ENCODE peak calls at places on chromosomes 6 and 20, in seven cellular contexts. I is activated T-helper 1 cell treated with Interleukin-2 at 50 U/mL for 16 hours; N is lung; R is neuronal stem cell; K is stimulated activated CD4-positive, alpha-beta T cell treated with anti-CD3 and anti-CD28 coated beads, Interleukin-15, amount 100 ng/mL, for 1 hour; W is mesendoderm; X is naive B cell. Y is an unnamed sample.

GRCh38 chr6:43095939-43096338 is 19.8 kb downstream of the PTK7 start:
- DNase-seq in I (no peak), N (no peak), R (no peak), K (no peak), W (peak), X (no peak), Y (no peak)

GRCh38 chr6:99026135-99026534 is 78.4 kb upstream of the FBXL4 start:
- DNase-seq in I (no peak), N (no peak), R (peak), K (no peak), W (peak), X (no peak), Y (peak)

GRCh38 chr6:18053071-18053475 is 65.6 kb upstream of the KIF13A start:
- DNase-seq in I (no peak), N (peak), R (no peak), K (no peak), W (no peak), X (no peak), Y (no peak)

GRCh38 chr6:131660195-131660594 is 23.1 kb downstream of the ENPP3 start:
- DNase-seq in I (no peak), N (no peak), R (no peak), K (no peak), W (peak), X (no peak), Y (no peak)

GRCh38 chr20:37669773-37670236 is 24.0 kb upstream of the CTNNBL1 start:
- DNase-seq in I (no peak), N (no peak), R (no peak), K (no peak), W (no peak), X (no peak), Y (peak)

GRCh38 chr6:90414352-90414751 is 117.7 kb upstream of the BACH2 start:
- DNase-seq in I (no peak), N (no peak), R (no peak), K (no peak), W (no peak), X (no peak), Y (no peak)

GRCh38 chr6:109944448-109944847 is 33.7 kb upstream of the GPR6 start:
- DNase-seq in I (no peak), N (no peak), R (no peak), K (no peak), W (peak), X (no peak), Y (no peak)

GRCh38 chr6:10451828-10452509 is 37.1 kb upstream of the TFAP2A start:
- DNase-seq in I (no peak), N (peak), R (no peak), K (no peak), W (peak), X (no peak), Y (no peak)

GRCh38 chr6:4939241-4939640 is 64.6 kb downstream of the RPP40 start:
- DNase-seq in I (no peak), N (no peak), R (no peak), K (no peak), W (no peak), X (no peak), Y (no peak)

GRCh38 chr6:33073431-33073871 is at the start of gene HLA-DPA1:
- DNase-seq in I (no peak), N (peak), R (no peak), K (no peak), W (peak), X (peak), Y (no peak)

GRCh38 chr20:47795214-47795667 is 10.0 kb upstream of the SULF2 start:
- DNase-seq in I (no peak), N (no peak), R (no peak), K (no peak), W (no peak), X (no peak), Y (no peak)

GRCh38 chr6:119110601-119111548 is 32.4 kb upstream of the FAM184A start:
- DNase-seq in I (no peak), N (peak), R (peak), K (no peak), W (peak), X (peak), Y (peak)

GRCh38 chr6:150739711-150740349 is 125.7 kb upstream of the MTHFD1L start:
- DNase-seq in I (no peak), N (no peak), R (no peak), K (no peak), W (no peak), X (no peak), Y (no peak)

GRCh38 chr6:40898073-40898472 is 140.9 kb downstream of the UNC5CL start:
- DNase-seq in I (no peak), N (no peak), R (no peak), K (no peak), W (no peak), X (no peak), Y (no peak)

GRCh38 chr6:153001767-153002612 is 519 bp downstream of the MTRF1L start:
- DNase-seq in I (no peak), N (no peak), R (no peak), K (no peak), W (peak), X (no peak), Y (no peak)

GRCh38 chr6:108581237-108581931 is 20.7 kb downstream of the FOXO3 start:
- DNase-seq in I (no peak), N (peak), R (no peak), K (no peak), W (no peak), X (no peak), Y (no peak)

GRCh38 chr6:70847685-70848084 is 109.2 kb downstream of the B3GAT2 start:
- DNase-seq in I (no peak), N (no peak), R (no peak), K (no peak), W (no peak), X (no peak), Y (no peak)

GRCh38 chr6:137493218-137494038 is 766 bp downstream of the OLIG3 start:
- DNase-seq in I (no peak), N (no peak), R (peak), K (peak), W (peak), X (no peak), Y (peak)

GRCh38 chr6:95819939-95820338 is 195.8 kb upstream of the FUT9 start:
- DNase-seq in I (no peak), N (no peak), R (no peak), K (no peak), W (peak), X (no peak), Y (no peak)

GRCh38 chr20:7790189-7790588 is 150.1 kb downstream of the HAO1 start:
- DNase-seq in I (no peak), N (no peak), R (no peak), K (no peak), W (no peak), X (no peak), Y (no peak)

GRCh38 chr6:15293674-15294073 is 47.8 kb downstream of the JARID2 start:
- DNase-seq in I (no peak), N (no peak), R (no peak), K (no peak), W (no peak), X (no peak), Y (no peak)

GRCh38 chr20:64224344-64225165 is 31.0 kb upstream of the PCMTD2 start:
- DNase-seq in I (no peak), N (no peak), R (no peak), K (no peak), W (no peak), X (no peak), Y (no peak)

GRCh38 chr6:3325210-3325609 is 66.5 kb downstream of the PSMG4 start:
- DNase-seq in I (no peak), N (no peak), R (no peak), K (no peak), W (no peak), X (no peak), Y (no peak)

GRCh38 chr20:58902003-58902402 is 49.5 kb downstream of the GNAS start:
- DNase-seq in I (no peak), N (no peak), R (no peak), K (no peak), W (no peak), X (no peak), Y (no peak)

GRCh38 chr20:45179166-45179565 is 4.5 kb downstream of the PI3 start:
- DNase-seq in I (no peak), N (no peak), R (no peak), K (no peak), W (peak), X (no peak), Y (no peak)

GRCh38 chr6:5486214-5486613 is 224.9 kb downstream of the FARS2 start:
- DNase-seq in I (no peak), N (no peak), R (no peak), K (no peak), W (no peak), X (no peak), Y (no peak)

GRCh38 chr20:63160641-63161175 is 55.2 kb downstream of the YTHDF1 start:
- DNase-seq in I (no peak), N (no peak), R (no peak), K (no peak), W (no peak), X (no peak), Y (no peak)

GRCh38 chr6:141033101-141033500 is 1099.6 kb upstream of the GJE1 start:
- DNase-seq in I (no peak), N (no peak), R (no peak), K (no peak), W (no peak), X (no peak), Y (no peak)

GRCh38 chr6:33633462-33634158 is 12.5 kb downstream of the ITPR3 start:
- DNase-seq in I (peak), N (peak), R (no peak), K (peak), W (peak), X (peak), Y (peak)

GRCh38 chr20:25237610-25238318 is 10.1 kb upstream of the PYGB start:
- DNase-seq in I (no peak), N (peak), R (no peak), K (peak), W (peak), X (no peak), Y (no peak)

GRCh38 chr6:67698534-67698933 is 936.5 kb upstream of the ADGRB3 start:
- DNase-seq in I (no peak), N (peak), R (no peak), K (no peak), W (no peak), X (no peak), Y (no peak)

GRCh38 chr6:108578595-108579038 is 17.9 kb downstream of the FOXO3 start:
- DNase-seq in I (no peak), N (no peak), R (no peak), K (no peak), W (no peak), X (no peak), Y (no peak)

GRCh38 chr20:62819494-62820174 is 2.8 kb downstream of the COL9A3 start:
- DNase-seq in I (no peak), N (no peak), R (no peak), K (no peak), W (no peak), X (no peak), Y (peak)

GRCh38 chr6:90411292-90411781 is 114.7 kb upstream of the BACH2 start:
- DNase-seq in I (peak), N (no peak), R (no peak), K (no peak), W (peak), X (no peak), Y (no peak)

GRCh38 chr20:1122388-1123315 is 4.2 kb downstream of the PSMF1 start:
- DNase-seq in I (no peak), N (peak), R (no peak), K (no peak), W (no peak), X (no peak), Y (no peak)

GRCh38 chr6:102907181-102907580 is 1513.7 kb downstream of the GRIK2 start:
- DNase-seq in I (no peak), N (no peak), R (no peak), K (no peak), W (peak), X (no peak), Y (no peak)

GRCh38 chr20:35465976-35466375 is 10.6 kb downstream of the CEP250 start:
- DNase-seq in I (no peak), N (no peak), R (no peak), K (no peak), W (no peak), X (no peak), Y (no peak)

Y was measured in retina.